ENCODE peak calls at places on chromosomes 7 and 10, in seven cellular contexts. M, E, P, T, A, D and W are unnamed samples.

GRCh38 chr10:1363466-1364121 is 307.4 kb downstream of the WDR37 start:
- DNase-seq in M (no peak), E (no peak), P (no peak), T (no peak), A (no peak), D (no peak), W (no peak)

GRCh38 chr7:44709945-44710596 is 38.6 kb upstream of the ZMIZ2 start:
- DNase-seq in M (no peak), E (no peak), P (no peak), T (no peak), A (no peak), D (no peak), W (no peak)

GRCh38 chr10:122659651-122660050 is 40.0 kb downstream of the C10orf120 start:
- DNase-seq in M (no peak), E (no peak), P (no peak), T (no peak), A (peak; percentile 31), D (no peak), W (no peak)

GRCh38 chr7:16940777-16941176 is 59.0 kb upstream of the AGR3 start:
- DNase-seq in M (peak; percentile 83), E (no peak), P (no peak), T (no peak), A (no peak), D (no peak), W (no peak)

GRCh38 chr7:108102913-108103312 is 27.2 kb downstream of the LAMB4 start:
- DNase-seq in M (no peak), E (no peak), P (no peak), T (no peak), A (no peak), D (no peak), W (no peak)

GRCh38 chr10:62018141-62018911 is 116.8 kb downstream of the ARID5B start:
- DNase-seq in M (no peak), E (no peak), P (no peak), T (no peak), A (no peak), D (no peak), W (no peak)

GRCh38 chr10:32929634-32930033 is 28.4 kb downstream of the ITGB1 start:
- DNase-seq in M (no peak), E (no peak), P (no peak), T (no peak), A (no peak), D (no peak), W (no peak)

GRCh38 chr10:116947838-116948529 is 57.0 kb downstream of the SHTN1 start:
- DNase-seq in M (no peak), E (no peak), P (peak; percentile 45), T (no peak), A (no peak), D (peak; percentile 43), W (peak; percentile 82)

GRCh38 chr10:95430231-95430951 is 130.8 kb downstream of the SORBS1 start:
- DNase-seq in M (peak; percentile 79), E (peak; percentile 56), P (peak; percentile 77), T (peak; percentile 6), A (peak; percentile 70), D (peak; percentile 60), W (peak; percentile 59)

GRCh38 chr10:43905502-43906236 is 257.0 kb upstream of the ZNF32 start:
- DNase-seq in M (no peak), E (no peak), P (no peak), T (no peak), A (no peak), D (peak; percentile 30), W (no peak)

GRCh38 chr7:134686782-134687181 is 40.1 kb downstream of the BPGM start:
- DNase-seq in M (no peak), E (no peak), P (no peak), T (no peak), A (no peak), D (peak; percentile 54), W (peak; percentile 54)

GRCh38 chr7:74026406-74027123 is 1.4 kb upstream of the ELN start:
- DNase-seq in M (peak; percentile 76), E (peak; percentile 89), P (peak; percentile 86), T (peak; percentile 57), A (peak; percentile 85), D (peak; percentile 44), W (peak; percentile 62)

GRCh38 chr7:9507281-9507680 is 1073.9 kb downstream of the NXPH1 start:
- DNase-seq in M (no peak), E (no peak), P (no peak), T (no peak), A (no peak), D (no peak), W (no peak)